ENCODE peak calls at places on chromosomes 1 and 21, in seven cellular contexts. F is AG08395; Q is stimulated activated CD4-positive, alpha-beta T cell treated with anti-CD3 and anti-CD28 coated beads, Interleukin-2, amount 100 ng/mL, for 24 hours; X is SW480; V is K562; I is stimulated activated CD8-positive, alpha-beta memory T cell treated with anti-CD3 and anti-CD28 coated beads, Interleukin-15, amount 100 ng/mL, for 4 hours; U is substantia nigra. Z is an unnamed sample.

GRCh38 chr1:92087542-92087941 is 7.4 kb downstream of the BTBD8 start:
- DNase-seq in F (no peak), Q (no peak), X (no peak), V (no peak), I (no peak), U (no peak), Z (no peak)

GRCh38 chr1:231954751-231955150 is 328.2 kb downstream of the DISC1 start:
- DNase-seq in F (no peak), Q (no peak), X (no peak), V (no peak), I (no peak), U (no peak), Z (no peak)

GRCh38 chr1:170791941-170792340 is 128.0 kb downstream of the PRRX1 start:
- DNase-seq in F (peak), Q (no peak), X (no peak), V (no peak), I (no peak), U (no peak), Z (no peak)

GRCh38 chr1:211951856-211952255 is 83.5 kb downstream of the INTS7 start:
- DNase-seq in F (peak), Q (no peak), X (peak), V (no peak), I (no peak), U (no peak), Z (no peak)

GRCh38 chr21:30340714-30341573 is 3.5 kb upstream of the KRTAP27-1 start:
- DNase-seq in F (peak), Q (peak), X (peak), V (peak), I (no peak), U (no peak), Z (peak)

GRCh38 chr1:230167419-230167852 is 100.4 kb downstream of the GALNT2 start:
- DNase-seq in F (peak), Q (peak), X (peak), V (peak), I (no peak), U (no peak), Z (no peak)

GRCh38 chr1:119554188-119554587 is 47.2 kb downstream of the HSD3B1 start:
- DNase-seq in F (peak), Q (no peak), X (peak), V (no peak), I (no peak), U (no peak), Z (peak)

GRCh38 chr1:30670195-30671060 is 53.0 kb downstream of the MATN1 start:
- DNase-seq in F (peak), Q (no peak), X (no peak), V (no peak), I (no peak), U (no peak), Z (no peak)

GRCh38 chr1:192700834-192701271 is 64.9 kb downstream of the RGS13 start:
- DNase-seq in F (peak), Q (no peak), X (peak), V (no peak), I (no peak), U (no peak), Z (no peak)

GRCh38 chr1:35560256-35561225 is 2.9 kb downstream of the NCDN start:
- DNase-seq in F (no peak), Q (no peak), X (no peak), V (no peak), I (no peak), U (peak), Z (no peak)

GRCh38 chr21:34147835-34148804 is 74.7 kb downstream of the MRPS6 start:
- DNase-seq in F (peak), Q (no peak), X (no peak), V (no peak), I (no peak), U (no peak), Z (no peak)

GRCh38 chr1:237794071-237794470 is 96.7 kb downstream of the ZP4 start:
- DNase-seq in F (no peak), Q (no peak), X (peak), V (no peak), I (no peak), U (no peak), Z (no peak)

GRCh38 chr1:160904783-160905616 is 20.0 kb upstream of the ITLN1 start:
- DNase-seq in F (no peak), Q (no peak), X (no peak), V (no peak), I (no peak), U (no peak), Z (no peak)

GRCh38 chr1:174788981-174789380 is 210.8 kb upstream of the CACYBP start:
- DNase-seq in F (peak), Q (no peak), X (peak), V (peak), I (no peak), U (no peak), Z (no peak)

GRCh38 chr1:25658791-25659431 is 42.3 kb downstream of the MAN1C1 start:
- DNase-seq in F (no peak), Q (no peak), X (no peak), V (no peak), I (no peak), U (no peak), Z (no peak)

GRCh38 chr1:115462677-115463076 is 124.6 kb upstream of the NGF start:
- DNase-seq in F (no peak), Q (no peak), X (no peak), V (no peak), I (no peak), U (no peak), Z (no peak)

GRCh38 chr1:8551057-8551456 is 233.1 kb downstream of the SLC45A1 start:
- DNase-seq in F (no peak), Q (no peak), X (no peak), V (no peak), I (no peak), U (no peak), Z (no peak)

GRCh38 chr1:10628685-10629084 is 153.9 kb downstream of the PEX14 start:
- DNase-seq in F (no peak), Q (no peak), X (no peak), V (no peak), I (no peak), U (no peak), Z (no peak)

GRCh38 chr1:21294266-21295058 is 4.2 kb upstream of the ECE1 start:
- DNase-seq in F (no peak), Q (peak), X (peak), V (no peak), I (peak), U (no peak), Z (no peak)

GRCh38 chr1:155051777-155052398 is 772 bp downstream of the ADAM15 start:
- DNase-seq in F (peak), Q (peak), X (peak), V (no peak), I (no peak), U (peak), Z (no peak)

GRCh38 chr1:183881387-183882084 is 76.6 kb downstream of the RGL1 start:
- DNase-seq in F (peak), Q (no peak), X (peak), V (no peak), I (no peak), U (peak), Z (no peak)

GRCh38 chr1:219419135-219419534 is 193.8 kb downstream of the ZC3H11B start:
- DNase-seq in F (no peak), Q (no peak), X (no peak), V (no peak), I (no peak), U (no peak), Z (no peak)

GRCh38 chr1:6270432-6270831 is 9.5 kb upstream of the GPR153 start:
- DNase-seq in F (no peak), Q (no peak), X (no peak), V (no peak), I (no peak), U (no peak), Z (no peak)

GRCh38 chr1:24384251-24385090 is 29.1 kb downstream of the STPG1 start:
- DNase-seq in F (peak), Q (peak), X (no peak), V (no peak), I (no peak), U (no peak), Z (no peak)

GRCh38 chr1:18292531-18292930 is 184.9 kb downstream of the IGSF21 start:
- DNase-seq in F (no peak), Q (no peak), X (no peak), V (no peak), I (no peak), U (no peak), Z (no peak)

GRCh38 chr1:21532992-21533534 is 23.8 kb downstream of the ALPL start:
- DNase-seq in F (no peak), Q (no peak), X (no peak), V (no peak), I (no peak), U (no peak), Z (no peak)

GRCh38 chr1:46176211-46176865 is at the start of gene P3R3URF:
- DNase-seq in F (no peak), Q (no peak), X (no peak), V (no peak), I (no peak), U (no peak), Z (no peak)

GRCh38 chr1:232226197-232226681 is 403.7 kb downstream of the SIPA1L2 start:
- DNase-seq in F (peak), Q (no peak), X (peak), V (no peak), I (no peak), U (no peak), Z (no peak)

GRCh38 chr1:234206651-234207284 is 166.5 kb upstream of the COA6 start:
- DNase-seq in F (peak), Q (no peak), X (peak), V (no peak), I (no peak), U (no peak), Z (no peak)

GRCh38 chr1:109083923-109084322 is 6.6 kb upstream of the TMEM167B start:
- DNase-seq in F (no peak), Q (no peak), X (no peak), V (no peak), I (no peak), U (peak), Z (no peak)

GRCh38 chr1:18322353-18323032 is 158.2 kb upstream of the KLHDC7A start:
- DNase-seq in F (no peak), Q (no peak), X (no peak), V (peak), I (no peak), U (no peak), Z (no peak)

GRCh38 chr1:166282391-166283137 is 115.8 kb upstream of the FAM78B start:
- DNase-seq in F (no peak), Q (no peak), X (no peak), V (no peak), I (no peak), U (no peak), Z (no peak)

GRCh38 chr1:84442256-84442655 is 36.8 kb upstream of the RPF1 start:
- DNase-seq in F (peak), Q (no peak), X (peak), V (peak), I (no peak), U (no peak), Z (no peak)

GRCh38 chr1:72111662-72112061 is 170.7 kb downstream of the NEGR1 start:
- DNase-seq in F (no peak), Q (no peak), X (no peak), V (no peak), I (no peak), U (no peak), Z (no peak)

GRCh38 chr1:39183503-39184353 is 20.8 kb upstream of the MACF1 start:
- DNase-seq in F (peak), Q (peak), X (peak), V (peak), I (peak), U (no peak), Z (no peak)

GRCh38 chr21:42250422-42251403 is 31.8 kb downstream of the ABCG1 start:
- DNase-seq in F (no peak), Q (no peak), X (no peak), V (no peak), I (no peak), U (no peak), Z (no peak)

GRCh38 chr1:83850849-83851248 is 148.1 kb downstream of the TTLL7 start:
- DNase-seq in F (no peak), Q (no peak), X (peak), V (no peak), I (no peak), U (no peak), Z (no peak)